ENCODE peak calls at places on chromosomes 2 and 18, in ten cellular contexts. T is adrenal gland, K is body of pancreas, L is hepatocyte, E is right lobe of liver, Z is tibial nerve, C is lung, S is ovary, W is HepG2, F is heart right ventricle. D is an unnamed sample.

GRCh38 chr2:39483530-39483929 is 46.4 kb upstream of the MAP4K3 start:
- DNase-seq in T (no peak), L (no peak), K (no peak), Z (no peak), C (no peak), E (no peak), F (no peak), W (no peak), S (no peak), D (no peak)

GRCh38 chr2:237882510-237883481 is 23.4 kb downstream of the RAMP1 start:
- DNase-seq in T (no peak), E (peak; percentile 53), F (no peak), C (no peak), S (no peak), L (no peak), K (peak; percentile 62), Z (no peak), W (no peak), D (peak; percentile 83)

GRCh38 chr2:239444626-239445625 is 44.1 kb upstream of the HDAC4 start:
- DNase-seq in L (peak; percentile 39), T (peak; percentile 54), W (peak; percentile 94), C (peak; percentile 83), Z (peak; percentile 56), E (peak; percentile 82), K (peak; percentile 46), S (no peak), F (no peak), D (peak; percentile 44)

GRCh38 chr2:128091691-128092050 is 671 bp downstream of the UGGT1 start:
- DNase-seq in W (no peak), S (no peak), Z (no peak), E (no peak), T (no peak), L (no peak), K (no peak), F (no peak), C (no peak), D (no peak)

GRCh38 chr2:119480184-119480583 is 44.1 kb downstream of the SCTR start:
- DNase-seq in S (no peak), L (no peak), C (peak; percentile 5), W (no peak), E (no peak), K (no peak), F (no peak), Z (no peak), T (no peak), D (no peak)

GRCh38 chr2:239606955-239607794 is 206.4 kb upstream of the HDAC4 start:
- DNase-seq in W (no peak), T (no peak), L (no peak), E (no peak), S (no peak), F (no peak), K (no peak), Z (no peak), C (no peak), D (no peak)

GRCh38 chr2:221642447-221642846 is 70.3 kb upstream of the EPHA4 start:
- DNase-seq in F (no peak), T (no peak), Z (no peak), E (no peak), S (no peak), L (no peak), C (no peak), K (no peak), W (no peak), D (no peak)

GRCh38 chr2:119739580-119740255 is 20.0 kb upstream of the PTPN4 start:
- DNase-seq in Z (no peak), L (no peak), F (no peak), S (no peak), T (no peak), E (peak; percentile 72), C (no peak), K (no peak), W (no peak), D (no peak)

GRCh38 chr2:69985684-69986083 is 24.3 kb upstream of the ASPRV1 start:
- DNase-seq in C (peak; percentile 57), S (no peak), L (no peak), E (peak; percentile 77), K (no peak), Z (peak; percentile 50), F (peak; percentile 38), T (peak; percentile 36), W (no peak), D (no peak)

GRCh38 chr18:56185126-56185525 is 453.3 kb downstream of the TXNL1 start:
- DNase-seq in T (no peak), S (no peak), Z (no peak), L (no peak), K (no peak), E (no peak), F (no peak), W (no peak), C (no peak), D (no peak)

GRCh38 chr2:96535331-96535730 is 1.2 kb upstream of the ARID5A start:
- DNase-seq in E (no peak), T (no peak), Z (no peak), C (no peak), S (no peak), W (no peak), F (no peak), L (no peak), K (no peak), D (no peak)

GRCh38 chr2:96536445-96537065 is at the start of gene ARID5A:
- DNase-seq in C (peak; percentile 93), E (peak; percentile 95), S (peak; percentile 96), Z (peak; percentile 86), L (peak; percentile 96), K (peak; percentile 92), W (peak; percentile 87), T (peak; percentile 96), F (peak; percentile 96), D (peak; percentile 93)

GRCh38 chr2:96538487-96539214 is 2.1 kb downstream of the ARID5A start:
- DNase-seq in S (no peak), F (peak; percentile 89), W (peak; percentile 74), T (peak; percentile 62), Z (peak; percentile 88), E (peak; percentile 80), K (peak; percentile 58), C (peak; percentile 76), L (peak; percentile 63), D (peak; percentile 62)

GRCh38 chr2:96537734-96538486 is 1.4 kb downstream of the ARID5A start:
- DNase-seq in E (no peak), C (no peak), F (peak; percentile 21), Z (no peak), L (no peak), S (no peak), W (no peak), T (peak; percentile 21), K (no peak), D (no peak)

GRCh38 chr2:96537066-96537733 is 648 bp downstream of the ARID5A start:
- DNase-seq in C (peak; percentile 75), S (no peak), E (peak; percentile 85), K (peak; percentile 60), T (peak; percentile 70), L (peak; percentile 71), Z (peak; percentile 69), W (no peak), F (peak; percentile 72), D (no peak)
- TF ChIP-seq CTCF in C (no peak), S (peak; percentile 14), E (no peak), K (no peak), T (no peak), L (no peak), Z (no peak), W (no peak), F (peak; percentile 4), D (no peak)

GRCh38 chr2:112757265-112757664 is 7.1 kb downstream of the CKAP2L start:
- DNase-seq in C (no peak), W (no peak), Z (no peak), S (no peak), L (no peak), K (no peak), E (peak; percentile 71), F (no peak), T (no peak), D (no peak)

GRCh38 chr2:112756207-112756606 is 8.2 kb downstream of the CKAP2L start:
- DNase-seq in Z (no peak), F (no peak), K (no peak), W (no peak), C (no peak), L (no peak), S (no peak), E (no peak), T (no peak), D (no peak)

GRCh38 chr2:112762276-112762675 is 2.1 kb downstream of the CKAP2L start:
- DNase-seq in C (no peak), K (no peak), F (no peak), S (no peak), T (no peak), E (no peak), L (no peak), W (no peak), Z (no peak), D (no peak)

GRCh38 chr2:112758701-112759100 is 5.7 kb downstream of the CKAP2L start:
- DNase-seq in T (no peak), C (no peak), F (no peak), W (no peak), L (no peak), E (no peak), S (no peak), Z (no peak), K (no peak), D (no peak)

GRCh38 chr2:112760149-112760548 is 4.3 kb downstream of the CKAP2L start:
- DNase-seq in F (no peak), K (no peak), E (no peak), Z (no peak), C (no peak), L (no peak), W (no peak), S (no peak), T (no peak), D (no peak)
- H3K4me1 ChIP-seq in F (peaks cover 11% of the 10 kb centered on the region), K (peaks cover 9% of the 10 kb centered on the region), E (peaks cover 10% of the 10 kb centered on the region), Z (peaks cover 12% of the 10 kb centered on the region), C (peaks cover 1% of the 10 kb centered on the region), L (peaks cover 11% of the 10 kb centered on the region), W (peaks cover 34% of the 10 kb centered on the region), S (peaks cover 4% of the 10 kb centered on the region), T (peaks cover 8% of the 10 kb centered on the region), D (no peaks in the 10 kb centered on the region)

GRCh38 chr2:44060990-44061389 is 65.2 kb upstream of the LRPPRC start:
- DNase-seq in T (no peak), F (no peak), W (no peak), K (no peak), Z (no peak), S (no peak), E (no peak), L (no peak), C (no peak), D (no peak)
- H3K4me3 ChIP-seq in T (no peak overlapping the region), F (no peak overlapping the region), W (no peak overlapping the region), K (no peak overlapping the region), Z (no peak overlapping the region), S (no peak overlapping the region), E (peak overlapping the region; percentile 44), L (no peak overlapping the region), C (no peak overlapping the region), D (no peak overlapping the region)

GRCh38 chr2:158006961-158007664 is 94.6 kb upstream of the UPP2 start:
- DNase-seq in F (no peak), L (no peak), C (peak; percentile 67), W (no peak), K (peak; percentile 54), Z (no peak), E (no peak), T (no peak), S (no peak), D (no peak)
- TF ChIP-seq CTCF in F (no peak), L (no peak), C (no peak), W (no peak), K (no peak), Z (no peak), E (no peak), T (no peak), S (no peak), D (no peak)